ENCODE peak calls at places on chromosomes 3 and 15, in seven cellular contexts. One of them, this sample, is unnamed.

GRCh38 chr15:49718234-49718633 is 97.4 kb downstream of the DTWD1 start:
- DNase-seq in stimulated activated CD4-positive, alpha-beta T cell treated with anti-CD3 and anti-CD28 coated beads, Interleukin-12 subunit alpha, Interleukin-12 subunit beta, amount 100 ng/mL, for 24 hours: no peak
- DNase-seq in choroid plexus epithelial cell: peak; percentile 73
- DNase-seq in activated CD8-positive, alpha-beta memory T cell treated with anti-CD3 and anti-CD28 coated beads, Interleukin-2, amount 50 U/mL, for 48 hours: no peak
- DNase-seq in activated naive CD8-positive, alpha-beta T cell treated with anti-CD3 and anti-CD28 coated beads, Interleukin-2, amount 50 U/mL, for 24 hours: no peak
- DNase-seq in body of pancreas: no peak
- DNase-seq in GM12865: no peak
- DNase-seq in this sample: no peak

GRCh38 chr3:1439395-1439794 is 346.6 kb downstream of the CNTN6 start:
- DNase-seq in stimulated activated CD4-positive, alpha-beta T cell treated with anti-CD3 and anti-CD28 coated beads, Interleukin-12 subunit alpha, Interleukin-12 subunit beta, amount 100 ng/mL, for 24 hours: no peak
- DNase-seq in choroid plexus epithelial cell: no peak
- DNase-seq in activated CD8-positive, alpha-beta memory T cell treated with anti-CD3 and anti-CD28 coated beads, Interleukin-2, amount 50 U/mL, for 48 hours: no peak
- DNase-seq in activated naive CD8-positive, alpha-beta T cell treated with anti-CD3 and anti-CD28 coated beads, Interleukin-2, amount 50 U/mL, for 24 hours: peak; percentile 6
- DNase-seq in body of pancreas: peak; percentile 59
- DNase-seq in GM12865: peak; percentile 14
- DNase-seq in this sample: no peak

GRCh38 chr3:140443073-140443472 is 234.8 kb upstream of the TRIM42 start:
- DNase-seq in stimulated activated CD4-positive, alpha-beta T cell treated with anti-CD3 and anti-CD28 coated beads, Interleukin-12 subunit alpha, Interleukin-12 subunit beta, amount 100 ng/mL, for 24 hours: no peak
- DNase-seq in choroid plexus epithelial cell: no peak
- DNase-seq in activated CD8-positive, alpha-beta memory T cell treated with anti-CD3 and anti-CD28 coated beads, Interleukin-2, amount 50 U/mL, for 48 hours: no peak
- DNase-seq in activated naive CD8-positive, alpha-beta T cell treated with anti-CD3 and anti-CD28 coated beads, Interleukin-2, amount 50 U/mL, for 24 hours: no peak
- DNase-seq in body of pancreas: no peak
- DNase-seq in GM12865: no peak
- DNase-seq in this sample: no peak

GRCh38 chr15:22844421-22845288 is 6.2 kb downstream of the NIPA2 start:
- DNase-seq in stimulated activated CD4-positive, alpha-beta T cell treated with anti-CD3 and anti-CD28 coated beads, Interleukin-12 subunit alpha, Interleukin-12 subunit beta, amount 100 ng/mL, for 24 hours: no peak
- DNase-seq in choroid plexus epithelial cell: no peak
- DNase-seq in activated CD8-positive, alpha-beta memory T cell treated with anti-CD3 and anti-CD28 coated beads, Interleukin-2, amount 50 U/mL, for 48 hours: no peak
- DNase-seq in activated naive CD8-positive, alpha-beta T cell treated with anti-CD3 and anti-CD28 coated beads, Interleukin-2, amount 50 U/mL, for 24 hours: no peak
- DNase-seq in body of pancreas: no peak
- DNase-seq in GM12865: peak; percentile 16
- DNase-seq in this sample: no peak

GRCh38 chr3:138180375-138181029 is 5.8 kb upstream of the DBR1 start:
- DNase-seq in stimulated activated CD4-positive, alpha-beta T cell treated with anti-CD3 and anti-CD28 coated beads, Interleukin-12 subunit alpha, Interleukin-12 subunit beta, amount 100 ng/mL, for 24 hours: no peak
- DNase-seq in choroid plexus epithelial cell: peak; percentile 82
- DNase-seq in activated CD8-positive, alpha-beta memory T cell treated with anti-CD3 and anti-CD28 coated beads, Interleukin-2, amount 50 U/mL, for 48 hours: no peak
- DNase-seq in activated naive CD8-positive, alpha-beta T cell treated with anti-CD3 and anti-CD28 coated beads, Interleukin-2, amount 50 U/mL, for 24 hours: no peak
- DNase-seq in body of pancreas: peak; percentile 35
- DNase-seq in GM12865: peak; percentile 50
- DNase-seq in this sample: no peak

GRCh38 chr15:49452595-49452994 is 29.6 kb downstream of the FGF7 start:
- DNase-seq in stimulated activated CD4-positive, alpha-beta T cell treated with anti-CD3 and anti-CD28 coated beads, Interleukin-12 subunit alpha, Interleukin-12 subunit beta, amount 100 ng/mL, for 24 hours: no peak
- DNase-seq in choroid plexus epithelial cell: no peak
- DNase-seq in activated CD8-positive, alpha-beta memory T cell treated with anti-CD3 and anti-CD28 coated beads, Interleukin-2, amount 50 U/mL, for 48 hours: no peak
- DNase-seq in activated naive CD8-positive, alpha-beta T cell treated with anti-CD3 and anti-CD28 coated beads, Interleukin-2, amount 50 U/mL, for 24 hours: no peak
- DNase-seq in body of pancreas: no peak
- DNase-seq in GM12865: no peak
- DNase-seq in this sample: no peak

GRCh38 chr3:119294889-119295769 is 946 bp downstream of the ARHGAP31 start:
- DNase-seq in stimulated activated CD4-positive, alpha-beta T cell treated with anti-CD3 and anti-CD28 coated beads, Interleukin-12 subunit alpha, Interleukin-12 subunit beta, amount 100 ng/mL, for 24 hours: peak; percentile 22
- DNase-seq in choroid plexus epithelial cell: peak; percentile 55
- DNase-seq in activated CD8-positive, alpha-beta memory T cell treated with anti-CD3 and anti-CD28 coated beads, Interleukin-2, amount 50 U/mL, for 48 hours: peak; percentile 78
- DNase-seq in activated naive CD8-positive, alpha-beta T cell treated with anti-CD3 and anti-CD28 coated beads, Interleukin-2, amount 50 U/mL, for 24 hours: peak; percentile 63
- DNase-seq in body of pancreas: peak; percentile 55
- DNase-seq in GM12865: peak; percentile 69
- DNase-seq in this sample: peak; percentile 34

GRCh38 chr3:171443211-171443957 is 16.8 kb downstream of the TNIK start:
- DNase-seq in stimulated activated CD4-positive, alpha-beta T cell treated with anti-CD3 and anti-CD28 coated beads, Interleukin-12 subunit alpha, Interleukin-12 subunit beta, amount 100 ng/mL, for 24 hours: no peak
- DNase-seq in choroid plexus epithelial cell: peak; percentile 43
- DNase-seq in activated CD8-positive, alpha-beta memory T cell treated with anti-CD3 and anti-CD28 coated beads, Interleukin-2, amount 50 U/mL, for 48 hours: no peak
- DNase-seq in activated naive CD8-positive, alpha-beta T cell treated with anti-CD3 and anti-CD28 coated beads, Interleukin-2, amount 50 U/mL, for 24 hours: no peak
- DNase-seq in body of pancreas: no peak
- DNase-seq in GM12865: no peak
- DNase-seq in this sample: no peak

GRCh38 chr15:59996498-59997041 is 7.5 kb upstream of the FOXB1 start:
- DNase-seq in stimulated activated CD4-positive, alpha-beta T cell treated with anti-CD3 and anti-CD28 coated beads, Interleukin-12 subunit alpha, Interleukin-12 subunit beta, amount 100 ng/mL, for 24 hours: no peak
- DNase-seq in choroid plexus epithelial cell: no peak
- DNase-seq in activated CD8-positive, alpha-beta memory T cell treated with anti-CD3 and anti-CD28 coated beads, Interleukin-2, amount 50 U/mL, for 48 hours: peak; percentile 57
- DNase-seq in activated naive CD8-positive, alpha-beta T cell treated with anti-CD3 and anti-CD28 coated beads, Interleukin-2, amount 50 U/mL, for 24 hours: no peak
- DNase-seq in body of pancreas: no peak
- DNase-seq in GM12865: no peak
- DNase-seq in this sample: no peak

GRCh38 chr15:40087991-40088928 is 20.4 kb downstream of the BMF start:
- DNase-seq in stimulated activated CD4-positive, alpha-beta T cell treated with anti-CD3 and anti-CD28 coated beads, Interleukin-12 subunit alpha, Interleukin-12 subunit beta, amount 100 ng/mL, for 24 hours: no peak
- DNase-seq in choroid plexus epithelial cell: peak; percentile 61
- DNase-seq in activated CD8-positive, alpha-beta memory T cell treated with anti-CD3 and anti-CD28 coated beads, Interleukin-2, amount 50 U/mL, for 48 hours: no peak
- DNase-seq in activated naive CD8-positive, alpha-beta T cell treated with anti-CD3 and anti-CD28 coated beads, Interleukin-2, amount 50 U/mL, for 24 hours: no peak
- DNase-seq in body of pancreas: peak; percentile 72
- DNase-seq in GM12865: no peak
- DNase-seq in this sample: no peak

GRCh38 chr3:150223090-150223489 is 185.0 kb upstream of the TSC22D2 start:
- DNase-seq in stimulated activated CD4-positive, alpha-beta T cell treated with anti-CD3 and anti-CD28 coated beads, Interleukin-12 subunit alpha, Interleukin-12 subunit beta, amount 100 ng/mL, for 24 hours: no peak
- DNase-seq in choroid plexus epithelial cell: no peak
- DNase-seq in activated CD8-positive, alpha-beta memory T cell treated with anti-CD3 and anti-CD28 coated beads, Interleukin-2, amount 50 U/mL, for 48 hours: no peak
- DNase-seq in activated naive CD8-positive, alpha-beta T cell treated with anti-CD3 and anti-CD28 coated beads, Interleukin-2, amount 50 U/mL, for 24 hours: no peak
- DNase-seq in body of pancreas: no peak
- DNase-seq in GM12865: no peak
- DNase-seq in this sample: no peak

GRCh38 chr15:81271761-81272644 is 51.9 kb downstream of the STARD5 start:
- DNase-seq in stimulated activated CD4-positive, alpha-beta T cell treated with anti-CD3 and anti-CD28 coated beads, Interleukin-12 subunit alpha, Interleukin-12 subunit beta, amount 100 ng/mL, for 24 hours: no peak
- DNase-seq in choroid plexus epithelial cell: no peak
- DNase-seq in activated CD8-positive, alpha-beta memory T cell treated with anti-CD3 and anti-CD28 coated beads, Interleukin-2, amount 50 U/mL, for 48 hours: no peak
- DNase-seq in activated naive CD8-positive, alpha-beta T cell treated with anti-CD3 and anti-CD28 coated beads, Interleukin-2, amount 50 U/mL, for 24 hours: no peak
- DNase-seq in body of pancreas: peak; percentile 52
- DNase-seq in GM12865: no peak
- DNase-seq in this sample: no peak

GRCh38 chr3:24017305-24017704 is 72.2 kb downstream of the NR1D2 start:
- DNase-seq in stimulated activated CD4-positive, alpha-beta T cell treated with anti-CD3 and anti-CD28 coated beads, Interleukin-12 subunit alpha, Interleukin-12 subunit beta, amount 100 ng/mL, for 24 hours: no peak
- DNase-seq in choroid plexus epithelial cell: no peak
- DNase-seq in activated CD8-positive, alpha-beta memory T cell treated with anti-CD3 and anti-CD28 coated beads, Interleukin-2, amount 50 U/mL, for 48 hours: no peak
- DNase-seq in activated naive CD8-positive, alpha-beta T cell treated with anti-CD3 and anti-CD28 coated beads, Interleukin-2, amount 50 U/mL, for 24 hours: no peak
- DNase-seq in body of pancreas: no peak
- DNase-seq in GM12865: no peak
- DNase-seq in this sample: no peak

GRCh38 chr3:138468451-138468850 is 34.0 kb downstream of the ESYT3 start:
- DNase-seq in stimulated activated CD4-positive, alpha-beta T cell treated with anti-CD3 and anti-CD28 coated beads, Interleukin-12 subunit alpha, Interleukin-12 subunit beta, amount 100 ng/mL, for 24 hours: no peak
- DNase-seq in choroid plexus epithelial cell: no peak
- DNase-seq in activated CD8-positive, alpha-beta memory T cell treated with anti-CD3 and anti-CD28 coated beads, Interleukin-2, amount 50 U/mL, for 48 hours: no peak
- DNase-seq in activated naive CD8-positive, alpha-beta T cell treated with anti-CD3 and anti-CD28 coated beads, Interleukin-2, amount 50 U/mL, for 24 hours: no peak
- DNase-seq in body of pancreas: no peak
- DNase-seq in GM12865: no peak
- DNase-seq in this sample: no peak

GRCh38 chr3:174720717-174721116 is 138.4 kb upstream of the NAALADL2 start:
- DNase-seq in stimulated activated CD4-positive, alpha-beta T cell treated with anti-CD3 and anti-CD28 coated beads, Interleukin-12 subunit alpha, Interleukin-12 subunit beta, amount 100 ng/mL, for 24 hours: no peak
- DNase-seq in choroid plexus epithelial cell: no peak
- DNase-seq in activated CD8-positive, alpha-beta memory T cell treated with anti-CD3 and anti-CD28 coated beads, Interleukin-2, amount 50 U/mL, for 48 hours: no peak
- DNase-seq in activated naive CD8-positive, alpha-beta T cell treated with anti-CD3 and anti-CD28 coated beads, Interleukin-2, amount 50 U/mL, for 24 hours: no peak
- DNase-seq in body of pancreas: no peak
- DNase-seq in GM12865: no peak
- DNase-seq in this sample: no peak

GRCh38 chr3:8607285-8608040 is 37.1 kb downstream of the SSUH2 start:
- DNase-seq in stimulated activated CD4-positive, alpha-beta T cell treated with anti-CD3 and anti-CD28 coated beads, Interleukin-12 subunit alpha, Interleukin-12 subunit beta, amount 100 ng/mL, for 24 hours: no peak
- DNase-seq in choroid plexus epithelial cell: peak; percentile 93
- DNase-seq in activated CD8-positive, alpha-beta memory T cell treated with anti-CD3 and anti-CD28 coated beads, Interleukin-2, amount 50 U/mL, for 48 hours: no peak
- DNase-seq in activated naive CD8-positive, alpha-beta T cell treated with anti-CD3 and anti-CD28 coated beads, Interleukin-2, amount 50 U/mL, for 24 hours: no peak
- DNase-seq in body of pancreas: peak; percentile 69
- DNase-seq in GM12865: peak; percentile 17
- DNase-seq in this sample: no peak

GRCh38 chr3:54033761-54034160 is 88.6 kb upstream of the CACNA2D3 start:
- DNase-seq in stimulated activated CD4-positive, alpha-beta T cell treated with anti-CD3 and anti-CD28 coated beads, Interleukin-12 subunit alpha, Interleukin-12 subunit beta, amount 100 ng/mL, for 24 hours: no peak
- DNase-seq in choroid plexus epithelial cell: no peak
- DNase-seq in activated CD8-positive, alpha-beta memory T cell treated with anti-CD3 and anti-CD28 coated beads, Interleukin-2, amount 50 U/mL, for 48 hours: no peak
- DNase-seq in activated naive CD8-positive, alpha-beta T cell treated with anti-CD3 and anti-CD28 coated beads, Interleukin-2, amount 50 U/mL, for 24 hours: no peak
- DNase-seq in body of pancreas: no peak
- DNase-seq in GM12865: no peak
- DNase-seq in this sample: no peak

GRCh38 chr3:51083490-51083889 is 301.6 kb upstream of the MANF start:
- DNase-seq in stimulated activated CD4-positive, alpha-beta T cell treated with anti-CD3 and anti-CD28 coated beads, Interleukin-12 subunit alpha, Interleukin-12 subunit beta, amount 100 ng/mL, for 24 hours: no peak
- DNase-seq in choroid plexus epithelial cell: no peak
- DNase-seq in activated CD8-positive, alpha-beta memory T cell treated with anti-CD3 and anti-CD28 coated beads, Interleukin-2, amount 50 U/mL, for 48 hours: no peak
- DNase-seq in activated naive CD8-positive, alpha-beta T cell treated with anti-CD3 and anti-CD28 coated beads, Interleukin-2, amount 50 U/mL, for 24 hours: no peak
- DNase-seq in body of pancreas: no peak
- DNase-seq in GM12865: no peak
- DNase-seq in this sample: no peak

GRCh38 chr15:81098884-81099601 is 35.0 kb upstream of the CFAP161 start:
- DNase-seq in stimulated activated CD4-positive, alpha-beta T cell treated with anti-CD3 and anti-CD28 coated beads, Interleukin-12 subunit alpha, Interleukin-12 subunit beta, amount 100 ng/mL, for 24 hours: no peak
- DNase-seq in choroid plexus epithelial cell: no peak
- DNase-seq in activated CD8-positive, alpha-beta memory T cell treated with anti-CD3 and anti-CD28 coated beads, Interleukin-2, amount 50 U/mL, for 48 hours: no peak
- DNase-seq in activated naive CD8-positive, alpha-beta T cell treated with anti-CD3 and anti-CD28 coated beads, Interleukin-2, amount 50 U/mL, for 24 hours: no peak
- DNase-seq in body of pancreas: peak; percentile 9
- DNase-seq in GM12865: no peak
- DNase-seq in this sample: no peak

GRCh38 chr3:129439381-129439816 is 349 bp downstream of the MBD4 start:
- DNase-seq in stimulated activated CD4-positive, alpha-beta T cell treated with anti-CD3 and anti-CD28 coated beads, Interleukin-12 subunit alpha, Interleukin-12 subunit beta, amount 100 ng/mL, for 24 hours: peak; percentile 27
- DNase-seq in choroid plexus epithelial cell: no peak
- DNase-seq in activated CD8-positive, alpha-beta memory T cell treated with anti-CD3 and anti-CD28 coated beads, Interleukin-2, amount 50 U/mL, for 48 hours: peak; percentile 73
- DNase-seq in activated naive CD8-positive, alpha-beta T cell treated with anti-CD3 and anti-CD28 coated beads, Interleukin-2, amount 50 U/mL, for 24 hours: peak; percentile 54
- DNase-seq in body of pancreas: peak; percentile 51
- DNase-seq in GM12865: peak; percentile 71
- DNase-seq in this sample: no peak

GRCh38 chr15:68583321-68583720 is 4.5 kb downstream of the CORO2B start:
- DNase-seq in stimulated activated CD4-positive, alpha-beta T cell treated with anti-CD3 and anti-CD28 coated beads, Interleukin-12 subunit alpha, Interleukin-12 subunit beta, amount 100 ng/mL, for 24 hours: no peak
- DNase-seq in choroid plexus epithelial cell: no peak
- DNase-seq in activated CD8-positive, alpha-beta memory T cell treated with anti-CD3 and anti-CD28 coated beads, Interleukin-2, amount 50 U/mL, for 48 hours: no peak
- DNase-seq in activated naive CD8-positive, alpha-beta T cell treated with anti-CD3 and anti-CD28 coated beads, Interleukin-2, amount 50 U/mL, for 24 hours: no peak
- DNase-seq in body of pancreas: no peak
- DNase-seq in GM12865: no peak
- DNase-seq in this sample: no peak